ENCODE peak calls at places on chromosomes 4 and X, in five cellular contexts. D is IMR-90, K is stomach, O is WERI-Rb-1, H is lower lobe of right lung. R is an unnamed sample.
A peak's percentile ranks its signal among the peaks of the same experiment; 100 is the strongest.

GRCh38 chr4:99879458-99879857 is 14.8 kb downstream of the LAMTOR3 start:
- DNase-seq in D (no peak), K (no peak), O (no peak), H (no peak), R (no peak)

GRCh38 chrX:8504451-8504850 is 39.8 kb downstream of the VCX3B start:
- DNase-seq in D (peak; percentile 13), K (no peak), O (no peak), H (no peak), R (no peak)

GRCh38 chr4:35175894-35176293 is 1068.4 kb downstream of the ARAP2 start:
- DNase-seq in D (no peak), K (no peak), O (no peak), H (no peak), R (no peak)

GRCh38 chrX:31331928-31332327 is 260.1 kb upstream of the FTHL17 start:
- DNase-seq in D (no peak), K (no peak), O (no peak), H (no peak), R (no peak)

GRCh38 chr4:2965262-2965661 is 1.9 kb downstream of the GRK4 start:
- DNase-seq in D (no peak), K (no peak), O (no peak), H (no peak), R (no peak)

GRCh38 chrX:150547511-150548115 is 20.8 kb upstream of the MTM1 start:
- DNase-seq in D (no peak), K (peak; percentile 66), O (peak; percentile 52), H (peak; percentile 82), R (peak; percentile 89)

GRCh38 chr4:168550071-168550766 is 53.4 kb downstream of the PALLD start:
- DNase-seq in D (peak; percentile 31), K (no peak), O (no peak), H (no peak), R (no peak)

GRCh38 chrX:41468647-41469323 is 21.6 kb downstream of the NYX start:
- DNase-seq in D (peak; percentile 22), K (peak; percentile 33), O (no peak), H (no peak), R (no peak)

GRCh38 chr4:161522031-161522430 is 641.8 kb downstream of the FSTL5 start:
- DNase-seq in D (no peak), K (no peak), O (no peak), H (no peak), R (no peak)

GRCh38 chr4:111890412-111890811 is 254.8 kb upstream of the FAM241A start:
- DNase-seq in D (no peak), K (no peak), O (no peak), H (no peak), R (no peak)

GRCh38 chr4:158538176-158538575 is 16.5 kb downstream of the RXFP1 start:
- DNase-seq in D (peak; percentile 53), K (no peak), O (no peak), H (no peak), R (no peak)

GRCh38 chr4:87911252-87911774 is 64.2 kb upstream of the SPP1 start:
- DNase-seq in D (no peak), K (no peak), O (no peak), H (no peak), R (no peak)

GRCh38 chr4:155773196-155773800 is 14.5 kb downstream of the GUCY1B1 start:
- DNase-seq in D (no peak), K (no peak), O (no peak), H (no peak), R (no peak)

GRCh38 chrX:131763674-131764073 is 219.8 kb downstream of the OR13H1 start:
- DNase-seq in D (peak; percentile 85), K (peak; percentile 85), O (peak; percentile 85), H (no peak), R (no peak)
- H3K4me3 ChIP-seq in D (peak overlapping the region; percentile 1), K (no peak overlapping the region), O (peak overlapping the region; percentile 31), H (no peak overlapping the region), R (no peak overlapping the region)

GRCh38 chr4:7030856-7031255 is 12.3 kb upstream of the TADA2B start:
- DNase-seq in D (no peak), K (no peak), O (no peak), H (no peak), R (no peak)

GRCh38 chr4:7029921-7030320 is 13.3 kb upstream of the TADA2B start:
- DNase-seq in D (no peak), K (no peak), O (no peak), H (no peak), R (no peak)

GRCh38 chr4:7032591-7032990 is 10.6 kb upstream of the TADA2B start:
- DNase-seq in D (no peak), K (no peak), O (no peak), H (no peak), R (no peak)

GRCh38 chr4:7029212-7029611 is 14.0 kb upstream of the TADA2B start:
- DNase-seq in D (no peak), K (no peak), O (no peak), H (no peak), R (no peak)

GRCh38 chr4:7031526-7032449 is 11.4 kb upstream of the TADA2B start:
- DNase-seq in D (no peak), K (no peak), O (no peak), H (no peak), R (no peak)
- H3K36me3 ChIP-seq in D (peaks cover 47% of the 10 kb centered on the region), K (peaks cover 58% of the 10 kb centered on the region), O (peaks cover 32% of the 10 kb centered on the region), H (peaks cover 47% of the 10 kb centered on the region), R (peaks cover 15% of the 10 kb centered on the region)

GRCh38 chr4:108053281-108053701 is 63.6 kb downstream of the HADH start:
- DNase-seq in D (no peak), K (no peak), O (no peak), H (no peak), R (no peak)
- H3K27me3 ChIP-seq in D (no peaks in the 10 kb centered on the region), K (no peaks in the 10 kb centered on the region), O (no peaks in the 10 kb centered on the region), H (no peaks in the 10 kb centered on the region), R (no peaks in the 10 kb centered on the region)

GRCh38 chr4:76233088-76233487 is 18.4 kb upstream of the FAM47E start:
- DNase-seq in D (no peak), K (no peak), O (no peak), H (no peak), R (no peak)
- H3K4me3 ChIP-seq in D (no peak overlapping the region), K (no peak overlapping the region), O (no peak overlapping the region), H (peak overlapping the region; percentile 38), R (no peak overlapping the region)

DNA sequence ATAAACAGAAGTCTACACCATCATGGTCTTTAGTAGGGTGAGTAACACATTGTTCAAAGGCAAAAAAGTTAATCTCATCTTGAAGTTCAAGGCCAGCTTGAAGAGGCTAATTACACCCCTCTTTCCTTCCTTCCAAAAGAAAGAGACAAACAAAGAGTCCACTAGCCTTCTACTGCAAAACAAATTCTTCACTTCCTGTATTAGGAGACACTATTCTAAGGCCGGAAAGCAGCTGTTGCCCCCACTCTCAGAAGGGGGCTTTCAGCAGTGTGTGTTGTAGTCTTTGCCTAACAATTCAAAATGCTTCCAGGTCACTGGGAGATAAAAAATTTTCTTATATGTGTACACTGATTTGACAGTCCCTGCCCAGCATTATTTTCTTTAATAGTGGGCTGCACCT is 25.1 kb downstream of the RASGEF1B start:
- DNase-seq in D (no peak), K (no peak), O (no peak), H (no peak), R (no peak)
- H3K36me3 ChIP-seq in D (no peaks in the 10 kb centered on the region), K (peaks cover 97% of the 10 kb centered on the region), O (peaks cover 100% of the 10 kb centered on the region), H (peaks cover 98% of the 10 kb centered on the region), R (no peaks in the 10 kb centered on the region)

GRCh38 chr4:102757681-102758080 is 3.1 kb downstream of the MANBA start:
- DNase-seq in D (no peak), K (no peak), O (no peak), H (no peak), R (no peak)
- H3K27me3 ChIP-seq in D (no peaks in the 10 kb centered on the region), K (no peaks in the 10 kb centered on the region), O (no peaks in the 10 kb centered on the region), H (no peaks in the 10 kb centered on the region), R (no peaks in the 10 kb centered on the region)